ENCODE peak calls at places on chromosomes 11 and 22, in six cellular contexts. One of them, this sample, is unnamed.

GRCh38 chr11:34810107-34810562 is 106.0 kb downstream of the APIP start:
- DNase-seq in RWPE1: no peak
- DNase-seq in MCF 10A: no peak
- DNase-seq in CD14-positive monocyte: no peak
- DNase-seq in lower lobe of right lung: no peak
- DNase-seq in endothelial cell: no peak
- DNase-seq in this sample: no peak

GRCh38 chr22:22745225-22746060 is 101.0 kb downstream of the GGTLC2 start:
- DNase-seq in RWPE1: no peak
- DNase-seq in MCF 10A: peak; percentile 38
- DNase-seq in CD14-positive monocyte: no peak
- DNase-seq in lower lobe of right lung: no peak
- DNase-seq in endothelial cell: peak; percentile 70
- DNase-seq in this sample: no peak

GRCh38 chr11:66317766-66318575 is 1.1 kb upstream of the CD248 start:
- DNase-seq in RWPE1: no peak
- DNase-seq in MCF 10A: peak; percentile 90
- DNase-seq in CD14-positive monocyte: peak; percentile 88
- DNase-seq in lower lobe of right lung: no peak
- DNase-seq in endothelial cell: no peak
- DNase-seq in this sample: no peak

GRCh38 chr11:124722176-124722575 is 17.6 kb upstream of the NRGN start:
- DNase-seq in RWPE1: no peak
- DNase-seq in MCF 10A: no peak
- DNase-seq in CD14-positive monocyte: no peak
- DNase-seq in lower lobe of right lung: no peak
- DNase-seq in endothelial cell: no peak
- DNase-seq in this sample: no peak

GRCh38 chr11:124867700-124868099 is 2.5 kb downstream of the ROBO3 start:
- DNase-seq in RWPE1: peak; percentile 42
- DNase-seq in MCF 10A: peak; percentile 40
- DNase-seq in CD14-positive monocyte: no peak
- DNase-seq in lower lobe of right lung: no peak
- DNase-seq in endothelial cell: no peak
- DNase-seq in this sample: peak; percentile 55

GRCh38 chr11:125114518-125114917 is 3.1 kb upstream of the TMEM218 start:
- DNase-seq in RWPE1: no peak
- DNase-seq in MCF 10A: no peak
- DNase-seq in CD14-positive monocyte: no peak
- DNase-seq in lower lobe of right lung: no peak
- DNase-seq in endothelial cell: no peak
- DNase-seq in this sample: no peak

GRCh38 chr11:77322926-77323590 is 21.6 kb upstream of the GDPD4 start:
- DNase-seq in RWPE1: no peak
- DNase-seq in MCF 10A: no peak
- DNase-seq in CD14-positive monocyte: no peak
- DNase-seq in lower lobe of right lung: no peak
- DNase-seq in endothelial cell: no peak
- DNase-seq in this sample: no peak

GRCh38 chr11:18091731-18092130 is 14.2 kb downstream of the SAAL1 start:
- DNase-seq in RWPE1: no peak
- DNase-seq in MCF 10A: no peak
- DNase-seq in CD14-positive monocyte: no peak
- DNase-seq in lower lobe of right lung: no peak
- DNase-seq in endothelial cell: no peak
- DNase-seq in this sample: no peak

GRCh38 chr11:103624708-103625623 is 411.5 kb upstream of the DDI1 start:
- DNase-seq in RWPE1: peak; percentile 69
- DNase-seq in MCF 10A: peak; percentile 63
- DNase-seq in CD14-positive monocyte: no peak
- DNase-seq in lower lobe of right lung: no peak
- DNase-seq in endothelial cell: no peak
- DNase-seq in this sample: no peak

GRCh38 chr22:49466926-49467590 is 360.6 kb downstream of the BRD1 start:
- DNase-seq in RWPE1: no peak
- DNase-seq in MCF 10A: no peak
- DNase-seq in CD14-positive monocyte: no peak
- DNase-seq in lower lobe of right lung: no peak
- DNase-seq in endothelial cell: no peak
- DNase-seq in this sample: no peak

GRCh38 chr11:126929186-126930085 is 71.1 kb downstream of the KIRREL3 start:
- DNase-seq in RWPE1: no peak
- DNase-seq in MCF 10A: no peak
- DNase-seq in CD14-positive monocyte: no peak
- DNase-seq in lower lobe of right lung: no peak
- DNase-seq in endothelial cell: no peak
- DNase-seq in this sample: no peak

GRCh38 chr11:2432628-2433071 is 11.7 kb downstream of the TRPM5 start:
- DNase-seq in RWPE1: no peak
- DNase-seq in MCF 10A: no peak
- DNase-seq in CD14-positive monocyte: no peak
- DNase-seq in lower lobe of right lung: peak; percentile 31
- DNase-seq in endothelial cell: no peak
- DNase-seq in this sample: no peak

GRCh38 chr22:44129614-44129976 is 51.1 kb upstream of the PARVG start:
- DNase-seq in RWPE1: no peak
- DNase-seq in MCF 10A: no peak
- DNase-seq in CD14-positive monocyte: no peak
- DNase-seq in lower lobe of right lung: no peak
- DNase-seq in endothelial cell: no peak
- DNase-seq in this sample: no peak

GRCh38 chr11:5608778-5609177 is 12.3 kb downstream of the TRIM6 start:
- DNase-seq in RWPE1: no peak
- DNase-seq in MCF 10A: no peak
- DNase-seq in CD14-positive monocyte: no peak
- DNase-seq in lower lobe of right lung: no peak
- DNase-seq in endothelial cell: no peak
- DNase-seq in this sample: no peak

GRCh38 chr11:96969251-96969650 is 579.4 kb downstream of the JRKL start:
- DNase-seq in RWPE1: peak; percentile 1
- DNase-seq in MCF 10A: no peak
- DNase-seq in CD14-positive monocyte: no peak
- DNase-seq in lower lobe of right lung: no peak
- DNase-seq in endothelial cell: no peak
- DNase-seq in this sample: no peak

GRCh38 chr22:33076368-33076767 is 18.2 kb upstream of the SYN3 start:
- DNase-seq in RWPE1: no peak
- DNase-seq in MCF 10A: peak; percentile 26
- DNase-seq in CD14-positive monocyte: no peak
- DNase-seq in lower lobe of right lung: no peak
- DNase-seq in endothelial cell: peak; percentile 19
- DNase-seq in this sample: no peak

GRCh38 chr11:63849691-63850090 is 10.8 kb downstream of the MARK2 start:
- DNase-seq in RWPE1: no peak
- DNase-seq in MCF 10A: no peak
- DNase-seq in CD14-positive monocyte: no peak
- DNase-seq in lower lobe of right lung: no peak
- DNase-seq in endothelial cell: no peak
- DNase-seq in this sample: no peak

GRCh38 chr11:9250139-9250582 is 15.0 kb downstream of the DENND5A start:
- DNase-seq in RWPE1: no peak
- DNase-seq in MCF 10A: no peak
- DNase-seq in CD14-positive monocyte: no peak
- DNase-seq in lower lobe of right lung: no peak
- DNase-seq in endothelial cell: no peak
- DNase-seq in this sample: no peak

DNA sequence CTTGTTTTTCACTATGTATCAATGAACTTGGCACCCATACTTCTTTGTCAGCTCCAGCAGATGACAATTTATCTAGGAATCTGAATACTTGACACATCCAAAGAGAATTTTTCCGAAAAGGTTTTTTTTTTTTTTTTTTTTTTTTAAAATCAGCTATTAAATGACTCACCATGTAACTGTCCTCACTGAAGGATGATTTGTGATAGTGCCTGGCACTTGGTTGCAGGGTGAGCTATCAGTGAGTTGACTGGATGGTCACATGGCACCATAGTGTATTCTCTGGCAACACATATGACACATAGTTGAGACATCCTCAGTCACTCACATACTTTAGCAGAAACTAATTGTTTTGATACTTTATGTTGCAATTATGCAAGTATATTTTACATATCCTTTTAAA is 133.4 kb upstream of the E2F8 start:
- DNase-seq in RWPE1: peak; percentile 96
- DNase-seq in MCF 10A: peak; percentile 92
- DNase-seq in CD14-positive monocyte: no peak
- DNase-seq in lower lobe of right lung: no peak
- DNase-seq in endothelial cell: no peak
- DNase-seq in this sample: no peak
- TF ChIP-seq CTCF in RWPE1: no peak
- TF ChIP-seq CTCF in MCF 10A: no peak
- TF ChIP-seq CTCF in CD14-positive monocyte: no peak
- TF ChIP-seq CTCF in lower lobe of right lung: no peak
- TF ChIP-seq CTCF in endothelial cell: no peak
- TF ChIP-seq CTCF in this sample: no peak

GRCh38 chr22:46415816-46416536 is 80.5 kb downstream of the TRMU start:
- DNase-seq in RWPE1: no peak
- DNase-seq in MCF 10A: no peak
- DNase-seq in CD14-positive monocyte: no peak
- DNase-seq in lower lobe of right lung: no peak
- DNase-seq in endothelial cell: no peak
- DNase-seq in this sample: no peak
- TF ChIP-seq CTCF in RWPE1: no peak
- TF ChIP-seq CTCF in MCF 10A: no peak
- TF ChIP-seq CTCF in CD14-positive monocyte: no peak
- TF ChIP-seq CTCF in lower lobe of right lung: no peak
- TF ChIP-seq CTCF in endothelial cell: no peak
- TF ChIP-seq CTCF in this sample: no peak

DNA sequence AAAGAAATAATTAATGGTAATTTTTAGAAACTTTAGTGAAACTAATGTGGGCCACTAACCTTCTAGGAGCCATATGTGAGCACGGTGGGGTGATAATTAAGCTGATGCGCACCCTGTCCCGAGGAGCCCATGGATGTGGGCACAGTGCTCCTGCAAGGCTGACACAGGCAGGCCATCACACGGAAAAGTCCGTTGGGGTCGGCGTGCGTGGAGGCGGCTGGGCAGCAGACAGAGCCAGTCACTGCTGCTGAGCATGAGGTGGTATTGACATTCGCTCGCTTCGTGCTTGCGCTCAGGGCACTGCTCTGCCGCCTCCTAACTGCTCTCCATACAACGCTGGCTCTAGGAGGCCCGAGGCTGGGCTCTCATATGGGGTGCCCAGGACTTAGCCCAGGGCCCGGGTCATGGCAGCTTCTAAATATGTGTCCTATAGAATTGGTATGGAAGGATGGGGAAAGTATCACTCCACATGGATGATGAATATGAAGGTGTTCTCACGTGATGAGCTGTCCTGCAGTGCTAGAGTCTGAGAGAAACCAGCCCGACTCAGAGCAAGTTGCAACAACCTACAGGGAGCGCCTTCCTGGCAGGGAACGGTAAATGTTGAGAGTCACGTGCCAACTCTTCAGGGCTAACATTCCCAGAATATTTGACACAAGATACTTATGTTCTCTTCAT is 50.5 kb upstream of the ARFGAP3 start:
- DNase-seq in RWPE1: no peak
- DNase-seq in MCF 10A: peak; percentile 65
- DNase-seq in CD14-positive monocyte: no peak
- DNase-seq in lower lobe of right lung: peak; percentile 41
- DNase-seq in endothelial cell: no peak
- DNase-seq in this sample: no peak
- TF ChIP-seq CTCF in RWPE1: no peak
- TF ChIP-seq CTCF in MCF 10A: no peak
- TF ChIP-seq CTCF in CD14-positive monocyte: no peak
- TF ChIP-seq CTCF in lower lobe of right lung: no peak
- TF ChIP-seq CTCF in endothelial cell: no peak
- TF ChIP-seq CTCF in this sample: no peak

GRCh38 chr11:88341852-88342251 is 4.3 kb upstream of the CTSC start:
- DNase-seq in RWPE1: no peak
- DNase-seq in MCF 10A: no peak
- DNase-seq in CD14-positive monocyte: no peak
- DNase-seq in lower lobe of right lung: no peak
- DNase-seq in endothelial cell: no peak
- DNase-seq in this sample: no peak

GRCh38 chr11:88340366-88340930 is 2.9 kb upstream of the CTSC start:
- DNase-seq in RWPE1: no peak
- DNase-seq in MCF 10A: no peak
- DNase-seq in CD14-positive monocyte: no peak
- DNase-seq in lower lobe of right lung: no peak
- DNase-seq in endothelial cell: no peak
- DNase-seq in this sample: no peak

GRCh38 chr11:88338223-88338661 is 706 bp upstream of the CTSC start:
- DNase-seq in RWPE1: peak; percentile 70
- DNase-seq in MCF 10A: peak; percentile 94
- DNase-seq in CD14-positive monocyte: peak; percentile 80
- DNase-seq in lower lobe of right lung: peak; percentile 70
- DNase-seq in endothelial cell: no peak
- DNase-seq in this sample: no peak

GRCh38 chr11:88335284-88335683 is 2.3 kb downstream of the CTSC start:
- DNase-seq in RWPE1: no peak
- DNase-seq in MCF 10A: peak; percentile 59
- DNase-seq in CD14-positive monocyte: no peak
- DNase-seq in lower lobe of right lung: no peak
- DNase-seq in endothelial cell: no peak
- DNase-seq in this sample: no peak

GRCh38 chr11:88337342-88338222 is at the start of gene CTSC:
- DNase-seq in RWPE1: peak; percentile 89
- DNase-seq in MCF 10A: peak; percentile 96
- DNase-seq in CD14-positive monocyte: peak; percentile 88
- DNase-seq in lower lobe of right lung: peak; percentile 99
- DNase-seq in endothelial cell: peak; percentile 93
- DNase-seq in this sample: peak; percentile 62
- TF ChIP-seq CTCF in RWPE1: no peak
- TF ChIP-seq CTCF in MCF 10A: no peak
- TF ChIP-seq CTCF in CD14-positive monocyte: no peak
- TF ChIP-seq CTCF in lower lobe of right lung: peak; percentile 8
- TF ChIP-seq CTCF in endothelial cell: no peak
- TF ChIP-seq CTCF in this sample: no peak

DNA sequence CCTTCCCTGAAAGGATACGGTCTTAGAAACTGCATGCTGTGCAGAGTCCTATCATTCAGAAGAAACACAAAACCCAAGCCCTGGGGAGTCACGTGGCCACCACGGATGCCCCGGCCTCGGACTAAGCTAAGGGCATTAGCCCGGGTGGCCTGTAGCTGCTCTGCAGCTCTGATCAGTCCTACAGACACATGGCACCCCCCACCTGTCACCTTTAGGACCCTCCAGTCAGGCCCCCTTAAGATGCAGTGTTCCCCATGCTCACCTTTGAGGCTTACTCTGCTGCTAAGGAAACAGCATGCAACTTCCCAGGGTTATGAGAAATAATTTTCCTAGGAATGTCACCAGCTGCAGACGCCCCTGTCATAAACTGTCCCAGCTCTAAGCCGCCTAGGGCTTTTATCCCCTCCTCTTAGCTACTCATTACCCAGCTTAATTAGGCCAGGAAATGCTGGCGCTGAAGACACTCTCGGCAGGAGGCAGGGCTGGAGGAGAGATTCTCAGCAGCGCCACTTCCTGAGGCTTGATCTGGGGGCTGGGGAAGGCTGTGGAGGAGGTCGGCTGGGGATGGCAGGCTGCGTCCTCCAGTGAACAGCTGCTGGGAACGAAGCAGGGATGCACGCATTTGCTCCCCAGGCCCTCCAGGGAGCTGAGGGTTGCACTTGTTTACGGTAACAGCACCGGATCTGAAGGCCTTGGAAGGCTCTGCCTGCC is 47.2 kb upstream of the ADA2 start:
- DNase-seq in RWPE1: no peak
- DNase-seq in MCF 10A: no peak
- DNase-seq in CD14-positive monocyte: no peak
- DNase-seq in lower lobe of right lung: no peak
- DNase-seq in endothelial cell: peak; percentile 30
- DNase-seq in this sample: peak; percentile 84
- TF ChIP-seq CTCF in RWPE1: no peak
- TF ChIP-seq CTCF in MCF 10A: no peak
- TF ChIP-seq CTCF in CD14-positive monocyte: no peak
- TF ChIP-seq CTCF in lower lobe of right lung: no peak
- TF ChIP-seq CTCF in endothelial cell: no peak
- TF ChIP-seq CTCF in this sample: peak; percentile 16